ENCODE peak calls at places on chromosomes 4 and X, in nine cellular contexts. C, U, L, H, M, J, P, O and N are unnamed samples.

GRCh38 chr4:2824329-2825183 is 19.1 kb upstream of the ADD1 start:
- DNase-seq in P (no peak), H (no peak), M (no peak), O (no peak), L (no peak), U (no peak), J (no peak), C (no peak), N (no peak)

GRCh38 chr4:17578482-17578891 is 1.5 kb downstream of the LAP3 start:
- DNase-seq in P (peak; percentile 19), U (peak; percentile 9), H (no peak), L (peak; percentile 13), M (no peak), C (no peak), O (no peak), J (no peak), N (no peak)

GRCh38 chrX:77693594-77693993 is 92.4 kb downstream of the ATRX start:
- DNase-seq in U (no peak), C (no peak), P (no peak), O (no peak), H (no peak), L (no peak), J (no peak), M (no peak), N (no peak)

GRCh38 chr4:152780267-152780811 is 585 bp downstream of the ARFIP1 start:
- DNase-seq in U (no peak), O (no peak), H (peak; percentile 36), J (no peak), M (no peak), C (peak; percentile 12), L (peak; percentile 51), P (no peak), N (no peak)

GRCh38 chr4:53431052-53431451 is 53.6 kb downstream of the FIP1L1 start:
- DNase-seq in H (no peak), L (no peak), O (no peak), J (no peak), M (no peak), C (no peak), P (no peak), U (no peak), N (no peak)

GRCh38 chr4:85722806-85723205 is 247.9 kb downstream of the ARHGAP24 start:
- DNase-seq in C (no peak), J (no peak), P (no peak), M (no peak), L (no peak), H (no peak), U (no peak), O (no peak), N (no peak)

GRCh38 chr4:158817562-158818370 is 48.9 kb downstream of the FNIP2 start:
- DNase-seq in J (no peak), M (no peak), H (no peak), L (peak; percentile 40), C (peak; percentile 4), U (no peak), P (no peak), O (no peak), N (no peak)

GRCh38 chrX:96407043-96407442 is 277.6 kb upstream of the DIAPH2 start:
- DNase-seq in H (no peak), L (peak; percentile 43), C (no peak), O (no peak), J (peak; percentile 45), P (no peak), M (no peak), U (peak; percentile 64), N (peak; percentile 47)

GRCh38 chrX:42996861-42997260 is 218.9 kb upstream of the PPP1R2C start:
- DNase-seq in M (no peak), H (peak; percentile 4), L (no peak), P (no peak), J (no peak), C (no peak), U (no peak), O (no peak), N (no peak)

GRCh38 chr4:81405900-81406401 is 65.8 kb downstream of the RASGEF1B start:
- DNase-seq in H (peak; percentile 54), C (peak; percentile 65), L (peak; percentile 88), O (peak; percentile 84), J (peak; percentile 20), M (no peak), U (peak; percentile 89), P (peak; percentile 87), N (peak; percentile 9)

GRCh38 chrX:38578152-38578551 is 16.8 kb downstream of the TSPAN7 start:
- DNase-seq in C (peak; percentile 19), H (no peak), J (peak; percentile 8), L (no peak), P (no peak), U (no peak), M (no peak), O (no peak), N (no peak)

GRCh38 chr4:148076964-148077363 is 345.1 kb downstream of the ARHGAP10 start:
- DNase-seq in L (peak; percentile 11), O (no peak), H (no peak), M (no peak), J (no peak), C (no peak), U (peak; percentile 74), P (no peak), N (no peak)

GRCh38 chrX:40912576-40912975 is 172.7 kb upstream of the USP9X start:
- DNase-seq in U (no peak), O (no peak), L (no peak), J (no peak), C (peak; percentile 16), P (no peak), H (no peak), M (no peak), N (no peak)

GRCh38 chr4:154529737-154530136 is 20.5 kb downstream of the PLRG1 start:
- DNase-seq in C (no peak), O (no peak), J (no peak), L (no peak), M (no peak), U (no peak), P (no peak), H (no peak), N (peak; percentile 30)

GRCh38 chrX:151776113-151776790 is 41.7 kb downstream of the CNGA2 start:
- DNase-seq in C (no peak), J (no peak), M (no peak), O (no peak), L (peak; percentile 12), P (no peak), U (no peak), H (no peak), N (no peak)

GRCh38 chrX:49756692-49757091 is 60.9 kb upstream of the PAGE1 start:
- DNase-seq in C (no peak), O (no peak), P (no peak), U (no peak), L (no peak), J (no peak), H (no peak), M (no peak), N (no peak)

GRCh38 chr4:86834901-86835300 is 14.3 kb downstream of the SLC10A6 start:
- DNase-seq in O (no peak), U (peak; percentile 91), J (no peak), P (no peak), L (no peak), M (no peak), H (no peak), C (peak; percentile 71), N (no peak)

GRCh38 chrX:1598876-1599790 is 7.7 kb downstream of the AKAP17A start:
- DNase-seq in P (no peak), M (no peak), J (no peak), U (no peak), C (no peak), O (no peak), H (no peak), L (no peak), N (no peak)

GRCh38 chr4:77344001-77344400 is 187.0 kb downstream of the CCNG2 start:
- DNase-seq in H (no peak), M (no peak), U (no peak), O (no peak), P (no peak), C (no peak), L (no peak), J (no peak), N (no peak)